ENCODE peak calls at places on chromosomes 13 and 19, in four cellular contexts. One of them, this sample, is unnamed.

GRCh38 chr19:5828661-5829566 is 10.6 kb downstream of the FUT6 start:
- DNase-seq in activated CD4-positive, alpha-beta memory T cell treated with anti-CD3 and anti-CD28 coated beads, Interleukin-2, amount 10 ng/mL, durations not matched to agents 7 days and 5 days: peak
- DNase-seq in nephron progenitor cell: peak
- DNase-seq in globus pallidus: no peak
- DNase-seq in this sample: no peak

GRCh38 chr19:33158365-33158764 is 26.5 kb downstream of the WDR88 start:
- DNase-seq in nephron progenitor cell: no peak
- DNase-seq in activated CD4-positive, alpha-beta memory T cell treated with anti-CD3 and anti-CD28 coated beads, Interleukin-2, amount 10 ng/mL, durations not matched to agents 7 days and 5 days: no peak
- DNase-seq in globus pallidus: no peak
- DNase-seq in this sample: no peak

GRCh38 chr19:16371540-16371986 is 46.9 kb downstream of the KLF2 start:
- DNase-seq in globus pallidus: no peak
- DNase-seq in nephron progenitor cell: no peak
- DNase-seq in activated CD4-positive, alpha-beta memory T cell treated with anti-CD3 and anti-CD28 coated beads, Interleukin-2, amount 10 ng/mL, durations not matched to agents 7 days and 5 days: peak
- DNase-seq in this sample: peak

GRCh38 chr13:113664751-113665581 is 2.1 kb upstream of the GRK1 start:
- DNase-seq in nephron progenitor cell: no peak
- DNase-seq in globus pallidus: no peak
- DNase-seq in activated CD4-positive, alpha-beta memory T cell treated with anti-CD3 and anti-CD28 coated beads, Interleukin-2, amount 10 ng/mL, durations not matched to agents 7 days and 5 days: no peak
- DNase-seq in this sample: no peak

GRCh38 chr13:51849145-51850101 is 4.4 kb upstream of the TMEM272 start:
- DNase-seq in nephron progenitor cell: peak
- DNase-seq in activated CD4-positive, alpha-beta memory T cell treated with anti-CD3 and anti-CD28 coated beads, Interleukin-2, amount 10 ng/mL, durations not matched to agents 7 days and 5 days: peak
- DNase-seq in globus pallidus: no peak
- DNase-seq in this sample: no peak

GRCh38 chr19:35561436-35561835 is 2.0 kb downstream of the ATP4A start:
- DNase-seq in nephron progenitor cell: no peak
- DNase-seq in activated CD4-positive, alpha-beta memory T cell treated with anti-CD3 and anti-CD28 coated beads, Interleukin-2, amount 10 ng/mL, durations not matched to agents 7 days and 5 days: no peak
- DNase-seq in globus pallidus: no peak
- DNase-seq in this sample: no peak

GRCh38 chr13:32993109-32993508 is 23.1 kb upstream of the KL start:
- DNase-seq in nephron progenitor cell: no peak
- DNase-seq in activated CD4-positive, alpha-beta memory T cell treated with anti-CD3 and anti-CD28 coated beads, Interleukin-2, amount 10 ng/mL, durations not matched to agents 7 days and 5 days: no peak
- DNase-seq in globus pallidus: no peak
- DNase-seq in this sample: no peak

GRCh38 chr19:6509118-6509971 is 7.2 kb upstream of the TUBB4A start:
- DNase-seq in activated CD4-positive, alpha-beta memory T cell treated with anti-CD3 and anti-CD28 coated beads, Interleukin-2, amount 10 ng/mL, durations not matched to agents 7 days and 5 days: no peak
- DNase-seq in globus pallidus: peak
- DNase-seq in nephron progenitor cell: no peak
- DNase-seq in this sample: no peak

GRCh38 chr13:60261432-60262351 is 98.0 kb upstream of the DIAPH3 start:
- DNase-seq in activated CD4-positive, alpha-beta memory T cell treated with anti-CD3 and anti-CD28 coated beads, Interleukin-2, amount 10 ng/mL, durations not matched to agents 7 days and 5 days: no peak
- DNase-seq in nephron progenitor cell: no peak
- DNase-seq in globus pallidus: no peak
- DNase-seq in this sample: no peak

GRCh38 chr19:30391554-30392551 is 19.7 kb downstream of the ZNF536 start:
- DNase-seq in activated CD4-positive, alpha-beta memory T cell treated with anti-CD3 and anti-CD28 coated beads, Interleukin-2, amount 10 ng/mL, durations not matched to agents 7 days and 5 days: no peak
- DNase-seq in nephron progenitor cell: no peak
- DNase-seq in globus pallidus: no peak
- DNase-seq in this sample: no peak

GRCh38 chr19:3545669-3546034 is 6.7 kb downstream of the TEKTIP1 start:
- DNase-seq in activated CD4-positive, alpha-beta memory T cell treated with anti-CD3 and anti-CD28 coated beads, Interleukin-2, amount 10 ng/mL, durations not matched to agents 7 days and 5 days: no peak
- DNase-seq in nephron progenitor cell: no peak
- DNase-seq in globus pallidus: no peak
- DNase-seq in this sample: no peak

GRCh38 chr19:49782515-49782914 is 15.7 kb downstream of the AP2A1 start:
- DNase-seq in activated CD4-positive, alpha-beta memory T cell treated with anti-CD3 and anti-CD28 coated beads, Interleukin-2, amount 10 ng/mL, durations not matched to agents 7 days and 5 days: no peak
- DNase-seq in nephron progenitor cell: no peak
- DNase-seq in globus pallidus: no peak
- DNase-seq in this sample: no peak